ENCODE peak calls at places on chromosomes 4 and X, in eight cellular contexts. One of them, this sample, is unnamed.
A peak's percentile ranks its signal among the peaks of the same experiment; 100 is the strongest.

GRCh38 chr4:39716356-39716755 is 18.4 kb downstream of the UBE2K start:
- DNase-seq in upper lobe of right lung: no peak
- DNase-seq in BE2C: no peak
- DNase-seq in gastrocnemius medialis: no peak
- DNase-seq in prostate gland: no peak
- DNase-seq in cardiac muscle cell: no peak
- DNase-seq in RWPE2: no peak
- DNase-seq in Peyer's patch: no peak
- DNase-seq in this sample: no peak

GRCh38 chrX:138026211-138026610 is 460.3 kb downstream of the ZIC3 start:
- DNase-seq in upper lobe of right lung: no peak
- DNase-seq in BE2C: no peak
- DNase-seq in gastrocnemius medialis: no peak
- DNase-seq in prostate gland: no peak
- DNase-seq in cardiac muscle cell: peak; percentile 23
- DNase-seq in RWPE2: no peak
- DNase-seq in Peyer's patch: no peak
- DNase-seq in this sample: no peak

GRCh38 chrX:1535241-1536041 is 1.5 kb downstream of the P2RY8 start:
- DNase-seq in upper lobe of right lung: peak; percentile 55
- DNase-seq in BE2C: no peak
- DNase-seq in gastrocnemius medialis: no peak
- DNase-seq in prostate gland: no peak
- DNase-seq in cardiac muscle cell: no peak
- DNase-seq in RWPE2: no peak
- DNase-seq in Peyer's patch: peak; percentile 36
- DNase-seq in this sample: no peak

GRCh38 chr4:121669163-121669550 is 27.6 kb downstream of the ANXA5 start:
- DNase-seq in upper lobe of right lung: no peak
- DNase-seq in BE2C: no peak
- DNase-seq in gastrocnemius medialis: no peak
- DNase-seq in prostate gland: no peak
- DNase-seq in cardiac muscle cell: no peak
- DNase-seq in RWPE2: no peak
- DNase-seq in Peyer's patch: no peak
- DNase-seq in this sample: no peak

GRCh38 chr4:173899813-173900212 is 369.8 kb upstream of the HAND2 start:
- DNase-seq in upper lobe of right lung: no peak
- DNase-seq in BE2C: no peak
- DNase-seq in gastrocnemius medialis: no peak
- DNase-seq in prostate gland: no peak
- DNase-seq in cardiac muscle cell: no peak
- DNase-seq in RWPE2: no peak
- DNase-seq in Peyer's patch: no peak
- DNase-seq in this sample: no peak

GRCh38 chrX:110675866-110676265 is 119.8 kb downstream of the CHRDL1 start:
- DNase-seq in upper lobe of right lung: no peak
- DNase-seq in BE2C: no peak
- DNase-seq in gastrocnemius medialis: no peak
- DNase-seq in prostate gland: no peak
- DNase-seq in cardiac muscle cell: no peak
- DNase-seq in RWPE2: no peak
- DNase-seq in Peyer's patch: no peak
- DNase-seq in this sample: no peak

GRCh38 chr4:30746735-30747134 is 26.6 kb downstream of the PCDH7 start:
- DNase-seq in upper lobe of right lung: no peak
- DNase-seq in BE2C: no peak
- DNase-seq in gastrocnemius medialis: no peak
- DNase-seq in prostate gland: no peak
- DNase-seq in cardiac muscle cell: no peak
- DNase-seq in RWPE2: no peak
- DNase-seq in Peyer's patch: no peak
- DNase-seq in this sample: no peak

GRCh38 chr4:88320780-88321373 is 36.5 kb upstream of the PPM1K start:
- DNase-seq in upper lobe of right lung: peak; percentile 63
- DNase-seq in BE2C: no peak
- DNase-seq in gastrocnemius medialis: no peak
- DNase-seq in prostate gland: no peak
- DNase-seq in cardiac muscle cell: no peak
- DNase-seq in RWPE2: no peak
- DNase-seq in Peyer's patch: no peak
- DNase-seq in this sample: no peak

GRCh38 chr4:59553739-59554126 is 1646.4 kb upstream of the ADGRL3 start:
- DNase-seq in upper lobe of right lung: no peak
- DNase-seq in BE2C: no peak
- DNase-seq in gastrocnemius medialis: no peak
- DNase-seq in prostate gland: no peak
- DNase-seq in cardiac muscle cell: no peak
- DNase-seq in RWPE2: no peak
- DNase-seq in Peyer's patch: no peak
- DNase-seq in this sample: no peak

GRCh38 chr4:15040916-15041463 is 38.7 kb downstream of the CPEB2 start:
- DNase-seq in upper lobe of right lung: no peak
- DNase-seq in BE2C: no peak
- DNase-seq in gastrocnemius medialis: no peak
- DNase-seq in prostate gland: no peak
- DNase-seq in cardiac muscle cell: no peak
- DNase-seq in RWPE2: no peak
- DNase-seq in Peyer's patch: no peak
- DNase-seq in this sample: no peak

DNA sequence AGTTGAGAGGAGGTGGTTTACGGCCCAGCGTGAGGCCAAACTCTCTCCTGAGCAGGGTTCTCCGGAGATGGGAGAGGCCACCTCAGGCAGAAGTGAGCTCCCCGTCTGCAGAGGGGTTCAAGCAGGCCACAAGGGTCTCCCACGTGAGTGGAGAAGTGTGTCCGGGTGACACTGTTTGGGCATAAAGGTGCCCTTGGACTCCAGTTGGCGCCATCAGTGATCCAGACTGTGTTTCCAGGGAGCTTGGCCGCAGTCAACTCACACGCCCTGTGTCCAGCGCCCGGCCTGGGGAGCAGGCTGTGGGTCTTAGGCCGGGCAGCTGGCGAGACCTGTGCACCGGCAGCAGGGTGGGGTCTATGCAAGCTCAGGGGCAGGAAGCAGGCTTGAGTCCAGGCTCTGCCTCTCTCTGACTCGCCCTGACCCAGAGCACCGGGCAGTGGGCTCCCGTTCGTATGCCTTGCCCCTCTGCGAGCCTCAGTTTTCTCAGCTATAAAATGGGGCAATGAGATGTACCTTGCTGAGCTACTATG is 24.6 kb upstream of the HTRA3 start:
- DNase-seq in upper lobe of right lung: no peak
- DNase-seq in BE2C: no peak
- DNase-seq in gastrocnemius medialis: no peak
- DNase-seq in prostate gland: no peak
- DNase-seq in cardiac muscle cell: no peak
- DNase-seq in RWPE2: no peak
- DNase-seq in Peyer's patch: no peak
- DNase-seq in this sample: no peak
- TF ChIP-seq CTCF in upper lobe of right lung: no peak
- TF ChIP-seq CTCF in BE2C: no peak
- TF ChIP-seq CTCF in gastrocnemius medialis: no peak
- TF ChIP-seq CTCF in prostate gland: no peak
- TF ChIP-seq CTCF in cardiac muscle cell: no peak
- TF ChIP-seq CTCF in RWPE2: no peak
- TF ChIP-seq CTCF in Peyer's patch: no peak
- TF ChIP-seq CTCF in this sample: no peak

GRCh38 chrX:7062276-7062675 is 85.2 kb upstream of the STS start:
- DNase-seq in upper lobe of right lung: no peak
- DNase-seq in BE2C: no peak
- DNase-seq in gastrocnemius medialis: no peak
- DNase-seq in prostate gland: no peak
- DNase-seq in cardiac muscle cell: no peak
- DNase-seq in RWPE2: no peak
- DNase-seq in Peyer's patch: no peak
- DNase-seq in this sample: no peak
- H3K4me1 ChIP-seq in upper lobe of right lung: no peaks in the 10 kb centered on the region
- H3K4me1 ChIP-seq in BE2C: no peaks in the 10 kb centered on the region
- H3K4me1 ChIP-seq in gastrocnemius medialis: no peaks in the 10 kb centered on the region
- H3K4me1 ChIP-seq in prostate gland: no peaks in the 10 kb centered on the region
- H3K4me1 ChIP-seq in cardiac muscle cell: no peaks in the 10 kb centered on the region
- H3K4me1 ChIP-seq in RWPE2: no peaks in the 10 kb centered on the region
- H3K4me1 ChIP-seq in Peyer's patch: no peaks in the 10 kb centered on the region
- H3K4me1 ChIP-seq in this sample: no peaks in the 10 kb centered on the region

DNA sequence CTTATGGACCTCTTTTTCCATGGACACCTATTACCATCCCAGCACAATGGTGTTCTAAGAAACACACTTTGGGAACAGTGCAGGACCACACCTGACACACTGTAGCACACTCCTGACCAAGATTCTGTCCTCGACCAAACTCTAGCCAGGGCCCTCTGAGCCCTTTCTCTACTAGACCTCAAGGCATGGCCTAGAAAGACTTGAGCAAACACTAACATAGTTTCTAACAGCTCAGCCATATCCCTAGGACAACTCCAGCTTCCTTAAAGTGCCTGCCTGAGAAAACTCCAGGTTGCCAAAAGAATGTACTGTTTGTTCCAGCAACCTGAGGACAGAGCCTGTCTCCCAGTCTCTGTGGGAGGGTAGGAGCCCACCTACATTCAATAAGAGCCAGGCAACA is 48.3 kb downstream of the QDPR start:
- DNase-seq in upper lobe of right lung: no peak
- DNase-seq in BE2C: no peak
- DNase-seq in gastrocnemius medialis: no peak
- DNase-seq in prostate gland: no peak
- DNase-seq in cardiac muscle cell: no peak
- DNase-seq in RWPE2: no peak
- DNase-seq in Peyer's patch: no peak
- DNase-seq in this sample: no peak
- H3K36me3 ChIP-seq in upper lobe of right lung: no peaks in the 10 kb centered on the region
- H3K36me3 ChIP-seq in BE2C: no peaks in the 10 kb centered on the region
- H3K36me3 ChIP-seq in gastrocnemius medialis: no peaks in the 10 kb centered on the region
- H3K36me3 ChIP-seq in prostate gland: no peaks in the 10 kb centered on the region
- H3K36me3 ChIP-seq in cardiac muscle cell: no peaks in the 10 kb centered on the region
- H3K36me3 ChIP-seq in RWPE2: no peaks in the 10 kb centered on the region
- H3K36me3 ChIP-seq in Peyer's patch: no peaks in the 10 kb centered on the region
- H3K36me3 ChIP-seq in this sample: no peaks in the 10 kb centered on the region

DNA sequence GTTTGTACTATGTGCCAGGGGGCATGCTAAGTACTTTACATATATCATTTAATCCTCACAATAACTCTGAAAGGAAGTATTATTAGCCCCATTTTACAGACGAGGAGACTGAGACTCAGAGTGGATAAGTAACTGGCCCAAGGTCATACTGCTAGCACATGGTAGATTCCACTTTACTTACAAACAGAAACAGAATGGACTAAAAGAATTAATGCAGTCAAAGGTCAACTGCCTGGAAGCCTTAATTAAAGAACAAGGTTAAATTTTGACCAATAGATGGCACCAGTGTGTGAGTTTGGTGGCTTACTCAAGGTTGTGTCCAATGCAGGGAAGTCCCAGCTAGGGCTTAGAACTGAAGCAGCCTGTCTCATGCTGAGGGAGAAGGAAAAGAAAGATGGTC is 4.7 kb downstream of the RIPPLY1 start:
- DNase-seq in upper lobe of right lung: no peak
- DNase-seq in BE2C: no peak
- DNase-seq in gastrocnemius medialis: no peak
- DNase-seq in prostate gland: no peak
- DNase-seq in cardiac muscle cell: peak; percentile 82
- DNase-seq in RWPE2: no peak
- DNase-seq in Peyer's patch: no peak
- DNase-seq in this sample: no peak
- TF ChIP-seq CTCF in upper lobe of right lung: peak; percentile 38
- TF ChIP-seq CTCF in BE2C: peak; percentile 28
- TF ChIP-seq CTCF in gastrocnemius medialis: peak; percentile 31
- TF ChIP-seq CTCF in prostate gland: no peak
- TF ChIP-seq CTCF in cardiac muscle cell: peak; percentile 40
- TF ChIP-seq CTCF in RWPE2: peak; percentile 50
- TF ChIP-seq CTCF in Peyer's patch: peak; percentile 73
- TF ChIP-seq CTCF in this sample: no peak

GRCh38 chr4:101158136-101158485 is 189.2 kb downstream of the PPP3CA start:
- DNase-seq in upper lobe of right lung: no peak
- DNase-seq in BE2C: peak; percentile 45
- DNase-seq in gastrocnemius medialis: no peak
- DNase-seq in prostate gland: no peak
- DNase-seq in cardiac muscle cell: no peak
- DNase-seq in RWPE2: no peak
- DNase-seq in Peyer's patch: no peak
- DNase-seq in this sample: no peak
- H3K4me1 ChIP-seq in upper lobe of right lung: no peaks in the 10 kb centered on the region
- H3K4me1 ChIP-seq in BE2C: peaks cover 5% of the 10 kb centered on the region
- H3K4me1 ChIP-seq in gastrocnemius medialis: peaks cover 12% of the 10 kb centered on the region
- H3K4me1 ChIP-seq in prostate gland: no peaks in the 10 kb centered on the region
- H3K4me1 ChIP-seq in cardiac muscle cell: no peaks in the 10 kb centered on the region
- H3K4me1 ChIP-seq in RWPE2: peaks cover 52% of the 10 kb centered on the region
- H3K4me1 ChIP-seq in Peyer's patch: peaks cover 6% of the 10 kb centered on the region
- H3K4me1 ChIP-seq in this sample: no peaks in the 10 kb centered on the region

DNA sequence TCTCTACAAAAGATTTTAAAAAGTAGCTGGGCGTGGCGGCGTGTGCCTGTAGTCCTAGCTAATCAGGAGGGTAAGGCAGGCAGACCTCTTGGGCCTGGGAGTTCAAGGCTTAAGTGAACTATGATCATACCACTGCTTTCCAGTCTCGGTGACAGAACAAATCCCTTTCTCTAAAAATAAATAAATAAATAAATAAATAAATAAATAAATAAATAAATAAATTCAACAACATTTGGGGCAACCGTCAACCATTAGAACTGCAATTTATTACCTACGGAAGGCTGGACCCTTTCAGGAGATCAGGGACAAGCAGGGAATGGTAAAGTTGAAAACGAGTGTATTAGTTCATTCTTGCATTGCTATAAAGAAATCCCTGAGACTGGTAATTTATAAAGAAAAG is 136.2 kb upstream of the USP9X start:
- DNase-seq in upper lobe of right lung: no peak
- DNase-seq in BE2C: no peak
- DNase-seq in gastrocnemius medialis: no peak
- DNase-seq in prostate gland: no peak
- DNase-seq in cardiac muscle cell: no peak
- DNase-seq in RWPE2: no peak
- DNase-seq in Peyer's patch: no peak
- DNase-seq in this sample: no peak
- H3K36me3 ChIP-seq in upper lobe of right lung: no peaks in the 10 kb centered on the region
- H3K36me3 ChIP-seq in BE2C: no peaks in the 10 kb centered on the region
- H3K36me3 ChIP-seq in gastrocnemius medialis: no peaks in the 10 kb centered on the region
- H3K36me3 ChIP-seq in prostate gland: no peaks in the 10 kb centered on the region
- H3K36me3 ChIP-seq in cardiac muscle cell: no peaks in the 10 kb centered on the region
- H3K36me3 ChIP-seq in RWPE2: no peaks in the 10 kb centered on the region
- H3K36me3 ChIP-seq in Peyer's patch: no peaks in the 10 kb centered on the region
- H3K36me3 ChIP-seq in this sample: no peaks in the 10 kb centered on the region

GRCh38 chrX:46916273-46916672 is 4.1 kb downstream of the JADE3 start:
- DNase-seq in upper lobe of right lung: no peak
- DNase-seq in BE2C: no peak
- DNase-seq in gastrocnemius medialis: no peak
- DNase-seq in prostate gland: no peak
- DNase-seq in cardiac muscle cell: no peak
- DNase-seq in RWPE2: no peak
- DNase-seq in Peyer's patch: no peak
- DNase-seq in this sample: no peak

GRCh38 chrX:46912673-46913491 is 661 bp downstream of the JADE3 start:
- DNase-seq in upper lobe of right lung: peak; percentile 79
- DNase-seq in BE2C: peak; percentile 73
- DNase-seq in gastrocnemius medialis: no peak
- DNase-seq in prostate gland: peak; percentile 4
- DNase-seq in cardiac muscle cell: peak; percentile 65
- DNase-seq in RWPE2: peak; percentile 37
- DNase-seq in Peyer's patch: peak; percentile 56
- DNase-seq in this sample: peak; percentile 30

GRCh38 chrX:46913710-46914109 is 1.5 kb downstream of the JADE3 start:
- DNase-seq in upper lobe of right lung: no peak
- DNase-seq in BE2C: peak; percentile 6
- DNase-seq in gastrocnemius medialis: no peak
- DNase-seq in prostate gland: peak; percentile 26
- DNase-seq in cardiac muscle cell: peak; percentile 14
- DNase-seq in RWPE2: no peak
- DNase-seq in Peyer's patch: no peak
- DNase-seq in this sample: peak; percentile 14

GRCh38 chrX:46910415-46910814 is 1.8 kb upstream of the JADE3 start:
- DNase-seq in upper lobe of right lung: no peak
- DNase-seq in BE2C: no peak
- DNase-seq in gastrocnemius medialis: no peak
- DNase-seq in prostate gland: no peak
- DNase-seq in cardiac muscle cell: no peak
- DNase-seq in RWPE2: no peak
- DNase-seq in Peyer's patch: no peak
- DNase-seq in this sample: no peak

GRCh38 chrX:46912098-46912672 is at the start of gene JADE3:
- DNase-seq in upper lobe of right lung: peak; percentile 89
- DNase-seq in BE2C: peak; percentile 81
- DNase-seq in gastrocnemius medialis: peak; percentile 37
- DNase-seq in prostate gland: peak; percentile 66
- DNase-seq in cardiac muscle cell: peak; percentile 84
- DNase-seq in RWPE2: peak; percentile 52
- DNase-seq in Peyer's patch: peak; percentile 77
- DNase-seq in this sample: peak; percentile 76
- TF ChIP-seq CTCF in upper lobe of right lung: no peak
- TF ChIP-seq CTCF in BE2C: no peak
- TF ChIP-seq CTCF in gastrocnemius medialis: no peak
- TF ChIP-seq CTCF in prostate gland: no peak
- TF ChIP-seq CTCF in cardiac muscle cell: no peak
- TF ChIP-seq CTCF in RWPE2: no peak
- TF ChIP-seq CTCF in Peyer's patch: no peak
- TF ChIP-seq CTCF in this sample: no peak